ENCODE peak calls at places on chromosomes 6 and 20, in eight cellular contexts. S is mesendoderm; B is cardiac fibroblast; I is suprapubic skin; D is stimulated activated CD8-positive, alpha-beta memory T cell treated with anti-CD3 and anti-CD28 coated beads, Interleukin-12 subunit alpha, Interleukin-12 subunit beta, amount 100 ng/mL, for 4 hours; T is activated effector memory CD4-positive, alpha-beta T cell treated with anti-CD3 and anti-CD28 coated beads, Interleukin-2, amount 50 U/mL, for 16 hours; Z is aorta; X is stimulated activated CD4-positive, alpha-beta T cell treated with anti-CD3 and anti-CD28 coated beads, Interleukin-1b, Interleukin-23, amount 100 ng/mL, for 1 hour. V is an unnamed sample.

GRCh38 chr6:95431637-95432228 is 145.6 kb upstream of the MANEA start:
- DNase-seq in T (peak), D (no peak), B (peak), Z (no peak), X (no peak), I (no peak), S (peak), V (peak)

GRCh38 chr6:2376429-2377355 is 131.3 kb upstream of the GMDS start:
- DNase-seq in T (no peak), S (no peak), X (no peak), I (no peak), Z (peak), D (no peak), B (no peak), V (no peak)

GRCh38 chr6:133368664-133369063 is 127.5 kb downstream of the EYA4 start:
- DNase-seq in S (no peak), T (no peak), B (peak), X (no peak), D (no peak), Z (no peak), I (no peak), V (no peak)

GRCh38 chr6:56314683-56315523 is 67.5 kb upstream of the COL21A1 start:
- DNase-seq in Z (no peak), X (no peak), D (no peak), I (no peak), B (peak), S (peak), T (no peak), V (peak)

GRCh38 chr20:17624551-17625245 is 54.8 kb downstream of the DSTN start:
- DNase-seq in Z (peak), I (peak), D (no peak), T (peak), B (no peak), X (no peak), S (no peak), V (no peak)

GRCh38 chr6:137702791-137703424 is 164.2 kb upstream of the TNFAIP3 start:
- DNase-seq in X (no peak), B (no peak), Z (no peak), I (no peak), S (no peak), D (no peak), T (no peak), V (peak)

GRCh38 chr6:90393232-90393884 is 96.7 kb upstream of the BACH2 start:
- DNase-seq in S (peak), I (no peak), Z (no peak), B (peak), X (peak), T (peak), D (peak), V (peak)

GRCh38 chr20:39602649-39603048 is 640.5 kb downstream of the DHX35 start:
- DNase-seq in T (no peak), S (no peak), Z (no peak), D (no peak), X (no peak), B (no peak), I (no peak), V (no peak)

GRCh38 chr6:46170357-46171289 is at the start of gene ENPP5:
- DNase-seq in I (peak), D (peak), Z (peak), T (peak), S (peak), B (peak), X (peak), V (no peak)

GRCh38 chr20:56566621-56567020 is 33.6 kb downstream of the FAM209B start:
- DNase-seq in I (no peak), Z (no peak), T (no peak), S (peak), B (no peak), D (no peak), X (no peak), V (no peak)

GRCh38 chr20:50027611-50028105 is 44.9 kb downstream of the SNAI1 start:
- DNase-seq in I (no peak), X (no peak), Z (peak), D (no peak), B (peak), T (no peak), S (no peak), V (peak)

GRCh38 chr20:4014031-4014474 is 1.3 kb downstream of the RNF24 start:
- DNase-seq in I (no peak), X (no peak), Z (no peak), S (peak), T (no peak), D (no peak), B (peak), V (peak)

GRCh38 chr20:4813076-4813838 is 91.5 kb downstream of the PRND start:
- DNase-seq in X (no peak), T (peak), S (no peak), D (no peak), B (peak), Z (peak), I (peak), V (no peak)

GRCh38 chr6:118371955-118372354 is 176.1 kb upstream of the PLN start:
- DNase-seq in D (no peak), T (no peak), X (no peak), B (no peak), Z (no peak), S (no peak), I (no peak), V (no peak)

GRCh38 chr6:18323935-18324707 is 59.8 kb upstream of the DEK start:
- DNase-seq in Z (no peak), D (no peak), I (no peak), T (no peak), X (no peak), S (peak), B (peak), V (peak)

GRCh38 chr6:70108230-70108629 is 194.7 kb downstream of the COL9A1 start:
- DNase-seq in D (no peak), B (peak), Z (no peak), S (peak), X (no peak), T (no peak), I (no peak), V (peak)

GRCh38 chr6:44416103-44416502 is 28.6 kb downstream of the CDC5L start:
- DNase-seq in Z (no peak), I (no peak), T (no peak), X (no peak), S (no peak), B (peak), D (no peak), V (peak)

GRCh38 chr20:32325706-32326506 is 32.2 kb upstream of the ASXL1 start:
- DNase-seq in B (peak), S (peak), D (no peak), Z (no peak), T (no peak), X (no peak), I (no peak), V (peak)

GRCh38 chr6:64084201-64084663 is 448.6 kb downstream of the PHF3 start:
- DNase-seq in S (no peak), X (no peak), T (no peak), Z (no peak), I (no peak), D (no peak), B (no peak), V (no peak)

GRCh38 chr20:7520361-7520760 is 419.9 kb downstream of the HAO1 start:
- DNase-seq in X (no peak), S (no peak), D (no peak), B (no peak), Z (no peak), I (no peak), T (no peak), V (no peak)

GRCh38 chr20:3340443-3340842 is 67.0 kb downstream of the DNAAF9 start:
- DNase-seq in T (no peak), D (no peak), B (peak), S (no peak), I (peak), X (no peak), Z (peak), V (no peak)

GRCh38 chr6:150905769-150906168 is 40.3 kb downstream of the MTHFD1L start:
- DNase-seq in B (no peak), Z (no peak), D (no peak), T (no peak), I (no peak), S (peak), X (no peak), V (no peak)

GRCh38 chr6:43834528-43835145 is 64.6 kb downstream of the VEGFA start:
- DNase-seq in T (no peak), Z (no peak), D (no peak), I (no peak), B (no peak), S (no peak), X (no peak), V (no peak)

GRCh38 chr6:140445474-140446004 is 1071.1 kb upstream of the CITED2 start:
- DNase-seq in D (no peak), B (peak), S (peak), X (no peak), I (no peak), Z (no peak), T (no peak), V (peak)

GRCh38 chr20:63226020-63226943 is 9.4 kb upstream of the BIRC7 start:
- DNase-seq in I (no peak), T (no peak), Z (no peak), X (no peak), D (no peak), S (peak), B (no peak), V (no peak)

GRCh38 chr6:1316482-1317220 is 4.8 kb downstream of the FOXQ1 start:
- DNase-seq in I (no peak), B (no peak), T (peak), Z (no peak), S (peak), D (no peak), X (no peak), V (peak)

GRCh38 chr20:61271273-61272221 is 19.5 kb downstream of the CDH4 start:
- DNase-seq in Z (no peak), I (no peak), D (no peak), T (no peak), X (no peak), S (no peak), B (no peak), V (no peak)

GRCh38 chr6:5936611-5937010 is 70.1 kb downstream of the NRN1 start:
- DNase-seq in T (no peak), B (no peak), X (no peak), S (no peak), Z (no peak), D (no peak), I (no peak), V (no peak)

GRCh38 chr6:25637946-25638345 is 14.1 kb upstream of the SCGN start:
- DNase-seq in T (no peak), B (no peak), D (no peak), S (peak), Z (no peak), I (no peak), X (no peak), V (no peak)

GRCh38 chr6:167856474-167856873 is 29.8 kb downstream of the AFDN start:
- DNase-seq in X (no peak), I (no peak), S (no peak), T (no peak), Z (no peak), B (no peak), D (no peak), V (no peak)

GRCh38 chr6:56841372-56841749 is 113.5 kb upstream of the BEND6 start:
- DNase-seq in I (no peak), X (no peak), S (no peak), B (no peak), D (no peak), T (no peak), Z (no peak), V (no peak)

GRCh38 chr20:884983-885952 is 30.9 kb downstream of the ANGPT4 start:
- DNase-seq in D (no peak), X (no peak), S (peak), I (no peak), Z (peak), T (no peak), B (peak), V (peak)